ENCODE peak calls at places on chromosomes 4 and X, in nine cellular contexts. F is esophagus squamous epithelium; Y is tibial artery; C is adrenal gland; V is left ventricle myocardium inferior; O is CD8-positive, alpha-beta T cell; K is hepatocyte; A is upper lobe of left lung; N is MM.1S. D is an unnamed sample.
A peak's percentile ranks its signal among the peaks of the same experiment; 100 is the strongest.

GRCh38 chr4:1831331-1831730 is 24.6 kb downstream of the LETM1 start:
- DNase-seq in F (no peak), Y (no peak), C (no peak), V (no peak), O (no peak), K (no peak), A (no peak), N (no peak), D (no peak)

GRCh38 chr4:153294631-153295030 is 49.9 kb upstream of the MND1 start:
- DNase-seq in F (no peak), Y (no peak), C (no peak), V (no peak), O (no peak), K (no peak), A (no peak), N (no peak), D (peak; percentile 25)

GRCh38 chr4:172127168-172127567 is 314.0 kb downstream of the GALNTL6 start:
- DNase-seq in F (no peak), Y (no peak), C (no peak), V (no peak), O (no peak), K (no peak), A (no peak), N (no peak), D (no peak)

GRCh38 chrX:109934434-109934833 is 68.5 kb upstream of the TMEM164 start:
- DNase-seq in F (no peak), Y (no peak), C (no peak), V (no peak), O (no peak), K (no peak), A (no peak), N (no peak), D (no peak)

GRCh38 chrX:148389629-148390028 is 110.8 kb upstream of the AFF2 start:
- DNase-seq in F (no peak), Y (no peak), C (no peak), V (no peak), O (no peak), K (no peak), A (no peak), N (no peak), D (no peak)

GRCh38 chrX:9988762-9989161 is 21.6 kb downstream of the CLDN34 start:
- DNase-seq in F (no peak), Y (no peak), C (no peak), V (no peak), O (no peak), K (no peak), A (no peak), N (peak; percentile 30), D (peak; percentile 59)

GRCh38 chr4:37993806-37994205 is 33.6 kb downstream of the PTTG2 start:
- DNase-seq in F (no peak), Y (no peak), C (peak; percentile 23), V (no peak), O (no peak), K (no peak), A (no peak), N (no peak), D (no peak)

GRCh38 chr4:123345924-123346300 is 50.7 kb upstream of the SPRY1 start:
- DNase-seq in F (no peak), Y (no peak), C (no peak), V (no peak), O (no peak), K (no peak), A (no peak), N (no peak), D (no peak)

GRCh38 chr4:182880387-182881356 is 36.5 kb downstream of the DCTD start:
- DNase-seq in F (no peak), Y (no peak), C (peak; percentile 95), V (peak; percentile 57), O (no peak), K (peak; percentile 30), A (peak; percentile 20), N (no peak), D (peak; percentile 36)

GRCh38 chrX:76555816-76556215 is 128.3 kb downstream of the MAGEE1 start:
- DNase-seq in F (no peak), Y (no peak), C (no peak), V (no peak), O (no peak), K (peak; percentile 17), A (no peak), N (peak; percentile 73), D (peak; percentile 62)

DNA sequence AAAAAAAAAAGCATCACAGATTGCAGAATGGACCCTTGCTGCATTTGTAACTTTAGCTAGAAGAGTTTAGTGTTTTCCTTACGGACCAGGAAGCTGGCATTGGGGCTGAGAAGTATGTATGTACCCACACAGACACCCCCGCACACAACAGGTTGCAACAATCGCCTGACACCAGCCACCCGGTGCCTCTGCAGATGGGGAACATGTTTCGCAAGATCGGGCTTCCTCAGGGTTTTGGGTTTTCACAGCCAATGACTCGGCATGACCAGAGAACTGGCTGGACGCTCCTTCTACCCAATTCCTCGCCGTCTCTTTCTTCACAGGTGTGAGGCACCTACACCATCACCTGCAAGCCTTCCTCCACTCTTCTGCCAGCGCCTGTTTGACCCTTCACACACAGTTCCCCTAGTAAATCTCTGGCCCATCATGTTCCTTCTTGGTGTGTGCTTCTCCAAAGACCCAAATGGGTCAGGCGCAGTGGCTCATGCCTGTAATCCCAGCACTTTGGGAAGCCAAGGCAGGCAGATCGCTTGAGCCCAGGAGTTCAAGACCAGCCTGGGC is 70.4 kb downstream of the DHRSX start:
- DNase-seq in F (no peak), Y (no peak), C (no peak), V (no peak), O (no peak), K (no peak), A (peak; percentile 75), N (no peak), D (peak; percentile 21)
- H3K4me3 ChIP-seq in F (no peak overlapping the region), Y (no peak overlapping the region), C (no peak overlapping the region), V (no peak overlapping the region), O (no peak overlapping the region), K (no peak overlapping the region), A (no peak overlapping the region), N (no peak overlapping the region), D (no peak overlapping the region)

GRCh38 chr4:122005064-122005755 is 53.4 kb upstream of the TRPC3 start:
- DNase-seq in F (no peak), Y (no peak), C (no peak), V (no peak), O (no peak), K (no peak), A (no peak), N (no peak), D (no peak)

GRCh38 chr4:122007016-122007415 is 55.2 kb upstream of the TRPC3 start:
- DNase-seq in F (no peak), Y (no peak), C (no peak), V (no peak), O (no peak), K (no peak), A (no peak), N (no peak), D (no peak)

GRCh38 chr4:121998024-121998423 is 46.2 kb upstream of the TRPC3 start:
- DNase-seq in F (no peak), Y (no peak), C (no peak), V (no peak), O (no peak), K (no peak), A (no peak), N (no peak), D (peak; percentile 4)

GRCh38 chr4:122000849-122001248 is 49.0 kb upstream of the TRPC3 start:
- DNase-seq in F (no peak), Y (no peak), C (no peak), V (no peak), O (no peak), K (no peak), A (no peak), N (peak; percentile 45), D (no peak)

GRCh38 chr4:122003335-122003734 is 51.5 kb upstream of the TRPC3 start:
- DNase-seq in F (no peak), Y (no peak), C (no peak), V (no peak), O (no peak), K (peak; percentile 59), A (no peak), N (peak; percentile 71), D (peak; percentile 44)
- H3K4me3 ChIP-seq in F (no peak overlapping the region), Y (no peak overlapping the region), C (no peak overlapping the region), V (no peak overlapping the region), O (no peak overlapping the region), K (no peak overlapping the region), A (no peak overlapping the region), N (no peak overlapping the region), D (no peak overlapping the region)

GRCh38 chrX:150548251-150548650 is 20.2 kb upstream of the MTM1 start:
- DNase-seq in F (no peak), Y (no peak), C (no peak), V (no peak), O (no peak), K (no peak), A (no peak), N (no peak), D (no peak)
- H3K4me3 ChIP-seq in F (peak overlapping the region; percentile 43), Y (peak overlapping the region; percentile 56), C (no peak overlapping the region), V (peak overlapping the region; percentile 59), O (peak overlapping the region; percentile 28), K (no peak overlapping the region), A (peak overlapping the region; percentile 47), N (no peak overlapping the region), D (no peak overlapping the region)

GRCh38 chr4:47530801-47531200 is 45.7 kb downstream of the ATP10D start:
- DNase-seq in F (no peak), Y (no peak), C (no peak), V (no peak), O (no peak), K (no peak), A (no peak), N (no peak), D (no peak)
- H3K4me3 ChIP-seq in F (no peak overlapping the region), Y (no peak overlapping the region), C (no peak overlapping the region), V (no peak overlapping the region), O (no peak overlapping the region), K (no peak overlapping the region), A (no peak overlapping the region), N (no peak overlapping the region), D (no peak overlapping the region)